ENCODE peak calls at places on chromosomes 2 and 18, in five cellular contexts. One of them, this sample, is unnamed.

GRCh38 chr2:172693529-172694185 is 42.0 kb upstream of the RAPGEF4 start:
- DNase-seq in K562: no peak
- DNase-seq in GM12878: no peak
- DNase-seq in HepG2: no peak
- DNase-seq in HCT116: no peak
- DNase-seq in this sample: no peak

GRCh38 chr2:135985826-135986393 is 484 bp upstream of the DARS1 start:
- DNase-seq in K562: no peak
- DNase-seq in GM12878: peak; percentile 69
- DNase-seq in HepG2: no peak
- DNase-seq in HCT116: no peak
- DNase-seq in this sample: no peak

GRCh38 chr2:65430515-65431416 is 1.6 kb downstream of the SPRED2 start:
- DNase-seq in K562: peak; percentile 42
- DNase-seq in GM12878: no peak
- DNase-seq in HepG2: peak; percentile 72
- DNase-seq in HCT116: peak; percentile 75
- DNase-seq in this sample: peak; percentile 75

GRCh38 chr2:97770450-97770849 is 57.1 kb downstream of the ZAP70 start:
- DNase-seq in K562: no peak
- DNase-seq in GM12878: no peak
- DNase-seq in HepG2: no peak
- DNase-seq in HCT116: no peak
- DNase-seq in this sample: no peak

GRCh38 chr18:2916184-2916583 is 69.4 kb downstream of the EMILIN2 start:
- DNase-seq in K562: no peak
- DNase-seq in GM12878: no peak
- DNase-seq in HepG2: no peak
- DNase-seq in HCT116: no peak
- DNase-seq in this sample: no peak

GRCh38 chr2:223959688-223960087 is 2.4 kb downstream of the MRPL44 start:
- DNase-seq in K562: no peak
- DNase-seq in GM12878: no peak
- DNase-seq in HepG2: no peak
- DNase-seq in HCT116: no peak
- DNase-seq in this sample: no peak

GRCh38 chr2:10340593-10340975 is 37.9 kb downstream of the HPCAL1 start:
- DNase-seq in K562: no peak
- DNase-seq in GM12878: no peak
- DNase-seq in HepG2: no peak
- DNase-seq in HCT116: no peak
- DNase-seq in this sample: no peak

GRCh38 chr2:175363719-175364118 is 182.2 kb upstream of the ATP5MC3 start:
- DNase-seq in K562: no peak
- DNase-seq in GM12878: no peak
- DNase-seq in HepG2: no peak
- DNase-seq in HCT116: no peak
- DNase-seq in this sample: no peak

GRCh38 chr2:200590090-200590489 is 4.3 kb downstream of the AOX1 start:
- DNase-seq in K562: no peak
- DNase-seq in GM12878: no peak
- DNase-seq in HepG2: no peak
- DNase-seq in HCT116: no peak
- DNase-seq in this sample: no peak

GRCh38 chr2:151097118-151097517 is 164.5 kb downstream of the RBM43 start:
- DNase-seq in K562: no peak
- DNase-seq in GM12878: no peak
- DNase-seq in HepG2: no peak
- DNase-seq in HCT116: no peak
- DNase-seq in this sample: no peak

GRCh38 chr2:216043949-216044348 is 30.6 kb upstream of the MREG start:
- DNase-seq in K562: no peak
- DNase-seq in GM12878: no peak
- DNase-seq in HepG2: no peak
- DNase-seq in HCT116: no peak
- DNase-seq in this sample: no peak

GRCh38 chr2:232088771-232089170 is 127.3 kb downstream of the DIS3L2 start:
- DNase-seq in K562: no peak
- DNase-seq in GM12878: no peak
- DNase-seq in HepG2: no peak
- DNase-seq in HCT116: no peak
- DNase-seq in this sample: no peak

GRCh38 chr18:41456791-41457190 is 498.2 kb upstream of the PIK3C3 start:
- DNase-seq in K562: no peak
- DNase-seq in GM12878: no peak
- DNase-seq in HepG2: no peak
- DNase-seq in HCT116: no peak
- DNase-seq in this sample: no peak

GRCh38 chr2:11753886-11754704 is 7.7 kb downstream of the LPIN1 start:
- DNase-seq in K562: no peak
- DNase-seq in GM12878: peak; percentile 48
- DNase-seq in HepG2: no peak
- DNase-seq in HCT116: no peak
- DNase-seq in this sample: peak; percentile 77

GRCh38 chr2:220478305-220479058 is 851.1 kb downstream of the SLC4A3 start:
- DNase-seq in K562: no peak
- DNase-seq in GM12878: no peak
- DNase-seq in HepG2: no peak
- DNase-seq in HCT116: no peak
- DNase-seq in this sample: no peak

GRCh38 chr2:101540518-101540917 is 65.6 kb upstream of the RFX8 start:
- DNase-seq in K562: no peak
- DNase-seq in GM12878: no peak
- DNase-seq in HepG2: no peak
- DNase-seq in HCT116: no peak
- DNase-seq in this sample: no peak

GRCh38 chr2:241568738-241569137 is 10.2 kb downstream of the BOK start:
- DNase-seq in K562: no peak
- DNase-seq in GM12878: no peak
- DNase-seq in HepG2: no peak
- DNase-seq in HCT116: no peak
- DNase-seq in this sample: no peak

GRCh38 chr2:134052173-134052572 is 201.7 kb upstream of the MGAT5 start:
- DNase-seq in K562: no peak
- DNase-seq in GM12878: no peak
- DNase-seq in HepG2: no peak
- DNase-seq in HCT116: no peak
- DNase-seq in this sample: no peak

GRCh38 chr2:58569460-58570185 is 328.5 kb upstream of the FANCL start:
- DNase-seq in K562: no peak
- DNase-seq in GM12878: no peak
- DNase-seq in HepG2: no peak
- DNase-seq in HCT116: no peak
- DNase-seq in this sample: no peak

GRCh38 chr2:85695691-85696668 is 1.8 kb downstream of the GNLY start:
- DNase-seq in K562: no peak
- DNase-seq in GM12878: no peak
- DNase-seq in HepG2: no peak
- DNase-seq in HCT116: no peak
- DNase-seq in this sample: no peak

GRCh38 chr18:8766576-8767253 is 61.4 kb downstream of the MTCL1 start:
- DNase-seq in K562: no peak
- DNase-seq in GM12878: no peak
- DNase-seq in HepG2: no peak
- DNase-seq in HCT116: no peak
- DNase-seq in this sample: peak; percentile 70

GRCh38 chr2:209380278-209380677 is 43.6 kb upstream of the MAP2 start:
- DNase-seq in K562: no peak
- DNase-seq in GM12878: peak; percentile 56
- DNase-seq in HepG2: no peak
- DNase-seq in HCT116: no peak
- DNase-seq in this sample: no peak

GRCh38 chr2:30662268-30663131 is 144.7 kb downstream of the CAPN13 start:
- DNase-seq in K562: no peak
- DNase-seq in GM12878: no peak
- DNase-seq in HepG2: no peak
- DNase-seq in HCT116: no peak
- DNase-seq in this sample: no peak

GRCh38 chr18:54558609-54559585 is 32.1 kb upstream of the DYNAP start:
- DNase-seq in K562: peak; percentile 20
- DNase-seq in GM12878: peak; percentile 11
- DNase-seq in HepG2: peak; percentile 11
- DNase-seq in HCT116: no peak
- DNase-seq in this sample: peak; percentile 17

GRCh38 chr18:58364867-58365533 is 263.9 kb downstream of the ALPK2 start:
- DNase-seq in K562: no peak
- DNase-seq in GM12878: no peak
- DNase-seq in HepG2: no peak
- DNase-seq in HCT116: no peak
- DNase-seq in this sample: no peak

GRCh38 chr2:216195565-216195978 is 86.4 kb downstream of the XRCC5 start:
- DNase-seq in K562: no peak
- DNase-seq in GM12878: no peak
- DNase-seq in HepG2: no peak
- DNase-seq in HCT116: no peak
- DNase-seq in this sample: no peak

GRCh38 chr2:31947871-31948270 is 62.9 kb downstream of the MEMO1 start:
- DNase-seq in K562: no peak
- DNase-seq in GM12878: no peak
- DNase-seq in HepG2: no peak
- DNase-seq in HCT116: no peak
- DNase-seq in this sample: no peak

GRCh38 chr18:79819951-79820351 is 22.2 kb downstream of the KCNG2 start:
- DNase-seq in K562: no peak
- DNase-seq in GM12878: peak; percentile 46
- DNase-seq in HepG2: no peak
- DNase-seq in HCT116: no peak
- DNase-seq in this sample: no peak

GRCh38 chr2:195824478-195824877 is 167.5 kb downstream of the SLC39A10 start:
- DNase-seq in K562: no peak
- DNase-seq in GM12878: no peak
- DNase-seq in HepG2: no peak
- DNase-seq in HCT116: no peak
- DNase-seq in this sample: no peak

GRCh38 chr2:210899131-210899530 is 342.7 kb downstream of the CPS1 start:
- DNase-seq in K562: no peak
- DNase-seq in GM12878: no peak
- DNase-seq in HepG2: peak; percentile 30
- DNase-seq in HCT116: no peak
- DNase-seq in this sample: no peak

GRCh38 chr2:48838029-48838428 is 82.5 kb upstream of the LHCGR start:
- DNase-seq in K562: no peak
- DNase-seq in GM12878: no peak
- DNase-seq in HepG2: no peak
- DNase-seq in HCT116: no peak
- DNase-seq in this sample: no peak

GRCh38 chr18:36327352-36328316 is 30.1 kb downstream of the FHOD3 start:
- DNase-seq in K562: no peak
- DNase-seq in GM12878: no peak
- DNase-seq in HepG2: no peak
- DNase-seq in HCT116: no peak
- DNase-seq in this sample: no peak

GRCh38 chr2:174342600-174343342 is 8.0 kb downstream of the SP9 start:
- DNase-seq in K562: no peak
- DNase-seq in GM12878: no peak
- DNase-seq in HepG2: no peak
- DNase-seq in HCT116: no peak
- DNase-seq in this sample: no peak
- TF ChIP-seq POLR2AphosphoS5 in K562: no peak
- TF ChIP-seq POLR2AphosphoS5 in GM12878: no peak
- TF ChIP-seq POLR2AphosphoS5 in HepG2: no peak
- TF ChIP-seq POLR2AphosphoS5 in HCT116: no peak
- TF ChIP-seq POLR2AphosphoS5 in this sample: no peak

GRCh38 chr2:23381084-23381483 is 3.9 kb upstream of the KLHL29 start:
- DNase-seq in K562: no peak
- DNase-seq in GM12878: peak; percentile 44
- DNase-seq in HepG2: peak; percentile 18
- DNase-seq in HCT116: peak; percentile 89
- DNase-seq in this sample: no peak
- TF ChIP-seq ZBTB33 in K562: no peak
- TF ChIP-seq ZBTB33 in GM12878: no peak
- TF ChIP-seq ZBTB33 in HepG2: peak; percentile 59
- TF ChIP-seq ZBTB33 in HCT116: no peak
- TF ChIP-seq ZBTB33 in this sample: no peak

DNA sequence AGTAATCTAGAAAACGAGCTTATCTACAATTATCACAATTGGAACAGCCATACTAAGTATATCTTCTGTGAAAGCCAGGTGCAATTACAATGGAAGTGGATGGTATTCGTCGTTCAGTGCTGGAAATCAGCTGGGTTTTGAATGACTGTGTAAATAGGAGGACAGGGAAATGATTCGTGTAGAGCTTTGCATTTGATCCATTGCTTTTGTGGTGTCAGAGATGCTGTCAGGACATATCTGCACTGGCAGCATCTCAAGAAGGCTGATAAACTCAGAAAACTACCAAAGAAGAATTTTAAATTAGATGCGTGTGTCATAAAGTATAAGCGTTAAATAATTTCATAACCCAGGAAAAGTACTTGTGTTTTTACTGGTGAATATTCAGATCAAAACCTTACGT is 187.1 kb downstream of the ZNF407 start:
- DNase-seq in K562: no peak
- DNase-seq in GM12878: no peak
- DNase-seq in HepG2: no peak
- DNase-seq in HCT116: no peak
- DNase-seq in this sample: no peak
- TF ChIP-seq POLR2AphosphoS5 in K562: no peak
- TF ChIP-seq POLR2AphosphoS5 in GM12878: no peak
- TF ChIP-seq POLR2AphosphoS5 in HepG2: no peak
- TF ChIP-seq POLR2AphosphoS5 in HCT116: no peak
- TF ChIP-seq POLR2AphosphoS5 in this sample: no peak

GRCh38 chr2:150095361-150095760 is 392.1 kb downstream of the RND3 start:
- DNase-seq in K562: no peak
- DNase-seq in GM12878: no peak
- DNase-seq in HepG2: no peak
- DNase-seq in HCT116: no peak
- DNase-seq in this sample: no peak
- TF ChIP-seq ZBTB33 in K562: no peak
- TF ChIP-seq ZBTB33 in GM12878: no peak
- TF ChIP-seq ZBTB33 in HepG2: no peak
- TF ChIP-seq ZBTB33 in HCT116: no peak
- TF ChIP-seq ZBTB33 in this sample: no peak

GRCh38 chr2:238091426-238092060 is 8.6 kb upstream of the ESPNL start:
- DNase-seq in K562: no peak
- DNase-seq in GM12878: no peak
- DNase-seq in HepG2: no peak
- DNase-seq in HCT116: no peak
- DNase-seq in this sample: no peak
- TF ChIP-seq POLR2AphosphoS5 in K562: no peak
- TF ChIP-seq POLR2AphosphoS5 in GM12878: no peak
- TF ChIP-seq POLR2AphosphoS5 in HepG2: no peak
- TF ChIP-seq POLR2AphosphoS5 in HCT116: no peak
- TF ChIP-seq POLR2AphosphoS5 in this sample: no peak